ENCODE peak calls at places on chromosomes 5 and 9, in six cellular contexts. C, I, Y, S, L and M are unnamed samples.

GRCh38 chr5:78927657-78928282 is 57.3 kb downstream of the ARSB start:
- DNase-seq in C (no peak), I (peak; percentile 36), Y (no peak), S (no peak), L (peak; percentile 65), M (peak; percentile 62)

GRCh38 chr9:127537792-127538191 is 74.3 kb upstream of the STXBP1 start:
- DNase-seq in C (no peak), I (no peak), Y (no peak), S (no peak), L (no peak), M (no peak)

GRCh38 chr5:134227259-134227658 is 1.4 kb upstream of the PPP2CA start:
- DNase-seq in C (peak; percentile 73), I (peak; percentile 64), Y (peak; percentile 28), S (no peak), L (no peak), M (peak; percentile 25)

GRCh38 chr9:78245401-78245800 is 9.5 kb downstream of the CEP78 start:
- DNase-seq in C (no peak), I (no peak), Y (no peak), S (no peak), L (no peak), M (no peak)

GRCh38 chr5:138138949-138139775 is at the start of gene NME5:
- DNase-seq in C (no peak), I (no peak), Y (peak; percentile 49), S (peak; percentile 5), L (peak; percentile 64), M (no peak)

GRCh38 chr5:73066466-73066865 is 53.9 kb upstream of the TMEM171 start:
- DNase-seq in C (no peak), I (no peak), Y (no peak), S (no peak), L (no peak), M (no peak)

GRCh38 chr9:19303216-19303615 is 72.7 kb downstream of the DENND4C start:
- DNase-seq in C (no peak), I (no peak), Y (no peak), S (no peak), L (no peak), M (no peak)

GRCh38 chr5:154986151-154986550 is 27.4 kb upstream of the KIF4B start:
- DNase-seq in C (no peak), I (no peak), Y (no peak), S (no peak), L (no peak), M (no peak)

GRCh38 chr9:72165821-72166547 is 16.7 kb downstream of the GDA start:
- DNase-seq in C (no peak), I (no peak), Y (no peak), S (no peak), L (no peak), M (no peak)

GRCh38 chr9:13791816-13792215 is 512.3 kb upstream of the MPDZ start:
- DNase-seq in C (no peak), I (no peak), Y (no peak), S (no peak), L (no peak), M (peak; percentile 58)

GRCh38 chr9:95508242-95508967 is 8.4 kb downstream of the PTCH1 start:
- DNase-seq in C (peak; percentile 42), I (peak; percentile 25), Y (peak; percentile 55), S (no peak), L (peak; percentile 23), M (no peak)

GRCh38 chr5:107704686-107705389 is 34.1 kb upstream of the EFNA5 start:
- DNase-seq in C (no peak), I (no peak), Y (no peak), S (no peak), L (no peak), M (no peak)

GRCh38 chr5:59548807-59549357 is 344.6 kb downstream of the PDE4D start:
- DNase-seq in C (no peak), I (peak; percentile 98), Y (no peak), S (no peak), L (no peak), M (peak; percentile 21)

GRCh38 chr9:113446323-113446740 is 17.2 kb upstream of the RGS3 start:
- DNase-seq in C (peak; percentile 51), I (peak; percentile 52), Y (peak; percentile 57), S (peak; percentile 25), L (peak; percentile 79), M (peak; percentile 47)

GRCh38 chr9:14245901-14246525 is 67.9 kb downstream of the NFIB start:
- DNase-seq in C (no peak), I (no peak), Y (no peak), S (no peak), L (peak; percentile 43), M (no peak)

GRCh38 chr5:80885698-80886000 is 74.5 kb upstream of the RASGRF2 start:
- DNase-seq in C (no peak), I (peak; percentile 22), Y (no peak), S (no peak), L (peak; percentile 28), M (peak; percentile 74)

GRCh38 chr5:31408814-31409213 is 123.1 kb downstream of the DROSHA start:
- DNase-seq in C (peak; percentile 34), I (no peak), Y (no peak), S (no peak), L (no peak), M (no peak)

GRCh38 chr5:150307617-150308426 is 5.1 kb upstream of the ARSI start:
- DNase-seq in C (no peak), I (no peak), Y (no peak), S (no peak), L (no peak), M (peak; percentile 99)

GRCh38 chr9:7360513-7360912 is 439.1 kb downstream of the DMAC1 start:
- DNase-seq in C (no peak), I (no peak), Y (no peak), S (no peak), L (no peak), M (no peak)

GRCh38 chr9:18260527-18260926 is 213.4 kb upstream of the ADAMTSL1 start:
- DNase-seq in C (no peak), I (no peak), Y (peak; percentile 17), S (no peak), L (no peak), M (no peak)

GRCh38 chr9:32939576-32939975 is 61.9 kb downstream of the APTX start:
- DNase-seq in C (no peak), I (no peak), Y (no peak), S (no peak), L (no peak), M (no peak)

GRCh38 chr5:102627311-102627710 is 127.8 kb upstream of the PAM start:
- DNase-seq in C (no peak), I (no peak), Y (no peak), S (no peak), L (peak; percentile 5), M (no peak)

GRCh38 chr5:126811515-126812198 is 34.7 kb downstream of the LMNB1 start:
- DNase-seq in C (peak; percentile 9), I (no peak), Y (peak; percentile 45), S (no peak), L (peak; percentile 87), M (no peak)

GRCh38 chr5:34534237-34535108 is 121.7 kb upstream of the RAI14 start:
- DNase-seq in C (no peak), I (no peak), Y (no peak), S (peak; percentile 24), L (peak; percentile 50), M (peak; percentile 14)

GRCh38 chr5:126267435-126267834 is 155.8 kb upstream of the GRAMD2B start:
- DNase-seq in C (no peak), I (no peak), Y (no peak), S (no peak), L (no peak), M (peak; percentile 10)

GRCh38 chr5:19767987-19768386 is 220.0 kb downstream of the CDH18 start:
- DNase-seq in C (no peak), I (no peak), Y (no peak), S (no peak), L (peak; percentile 78), M (no peak)

GRCh38 chr9:92917176-92917800 is 30.0 kb upstream of the FGD3 start:
- DNase-seq in C (no peak), I (no peak), Y (peak; percentile 50), S (no peak), L (no peak), M (no peak)

GRCh38 chr9:94168203-94169000 is 84.1 kb downstream of the PTPDC1 start:
- DNase-seq in C (no peak), I (no peak), Y (no peak), S (no peak), L (no peak), M (no peak)
- TF ChIP-seq MYC in C (no peak), I (no peak), Y (no peak), S (no peak), L (no peak), M (no peak)

DNA sequence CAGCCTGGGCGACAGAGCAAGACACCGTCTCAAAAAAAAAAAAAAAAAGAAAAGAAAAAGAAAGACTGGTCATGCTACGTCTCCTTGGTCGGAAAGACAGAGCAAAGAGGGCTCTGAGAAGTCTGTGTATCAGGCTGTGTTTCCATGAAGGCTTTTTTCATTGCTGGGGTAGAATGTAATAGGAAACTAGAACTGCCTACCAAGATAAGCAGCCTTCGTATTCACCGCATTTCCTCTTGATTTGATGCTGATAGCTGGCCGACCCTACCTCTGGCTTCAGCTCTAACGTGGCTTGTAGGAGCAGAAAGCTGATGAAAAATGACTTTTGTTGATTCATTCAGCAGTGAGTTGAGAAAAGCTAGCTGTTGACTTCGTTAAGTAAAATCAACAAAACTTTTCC is 17.4 kb downstream of the SLC1A3 start:
- DNase-seq in C (no peak), I (no peak), Y (no peak), S (no peak), L (no peak), M (no peak)
- TF ChIP-seq MYC in C (no peak), I (no peak), Y (no peak), S (no peak), L (no peak), M (no peak)

DNA sequence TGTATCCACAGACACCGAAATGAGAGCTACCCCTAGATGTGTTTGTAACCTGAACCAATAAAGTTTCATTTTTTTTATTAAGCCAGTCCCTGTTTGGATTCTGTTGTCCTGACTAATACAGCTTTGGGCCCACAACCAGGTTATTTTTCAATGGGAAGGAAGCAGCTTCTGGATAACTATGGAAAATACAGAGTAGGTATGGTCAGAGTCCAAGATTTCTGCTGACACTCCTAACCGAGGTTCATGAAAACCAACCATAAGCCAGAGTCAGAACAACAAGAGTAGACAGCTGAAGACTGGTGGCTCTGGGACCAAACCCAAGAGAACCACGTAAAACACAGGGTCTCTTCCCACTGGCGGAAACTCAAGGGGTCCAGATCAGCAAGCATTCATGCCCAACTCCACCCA is 10.8 kb downstream of the KLF9 start:
- DNase-seq in C (no peak), I (no peak), Y (no peak), S (no peak), L (peak; percentile 66), M (no peak)
- TF ChIP-seq MYC in C (no peak), I (no peak), Y (no peak), S (no peak), L (no peak), M (no peak)

DNA sequence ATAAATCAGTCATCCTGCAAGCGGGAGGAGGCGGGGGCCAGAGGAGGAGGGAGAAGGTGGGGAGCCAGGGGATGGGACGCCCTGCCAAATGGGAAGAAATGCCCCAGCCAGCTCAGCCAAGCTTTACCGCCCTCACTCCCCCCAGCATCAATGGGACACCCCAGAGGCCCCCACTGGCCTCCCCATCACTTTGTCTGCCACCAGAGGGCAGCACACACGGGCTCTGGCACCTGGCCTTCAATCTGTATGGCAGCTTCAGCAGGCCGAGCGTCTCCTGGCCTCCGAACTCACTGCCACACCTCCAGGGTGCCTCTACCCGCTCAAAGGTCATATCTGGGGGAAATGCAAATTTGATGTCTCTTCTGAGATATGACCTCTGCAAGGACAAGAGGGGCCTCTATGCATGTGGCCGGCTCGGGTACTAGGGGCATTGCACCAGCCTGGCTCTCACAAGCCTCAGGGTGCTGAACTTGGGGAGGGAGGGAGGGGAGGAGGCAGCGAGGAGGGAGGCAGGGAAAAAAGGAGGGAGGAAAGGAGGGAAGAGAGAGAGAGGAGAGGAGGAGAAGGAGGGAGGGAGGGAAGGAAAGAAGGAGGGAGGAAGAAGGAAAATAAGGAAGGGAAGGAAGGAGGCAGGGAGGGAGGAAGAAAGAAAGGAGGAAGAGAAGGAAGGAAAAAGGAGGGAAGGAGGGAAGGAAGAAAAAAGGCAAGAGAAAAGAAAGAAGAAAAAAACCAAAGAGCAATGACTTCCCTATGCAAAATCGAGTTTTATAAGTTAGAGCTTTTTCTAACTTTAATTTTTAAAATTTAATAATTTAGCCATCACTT is 656 bp upstream of the GFI1B start:
- DNase-seq in C (peak; percentile 93), I (peak; percentile 75), Y (peak; percentile 82), S (no peak), L (peak; percentile 33), M (peak; percentile 76)
- TF ChIP-seq MYC in C (no peak), I (no peak), Y (peak; percentile 53), S (no peak), L (no peak), M (peak; percentile 46)